ENCODE peak calls at places on chromosomes 5 and 9, in eight cellular contexts. H is fibroblast of lung, P is esophagus squamous epithelium, J is lower lobe of right lung, A is tibial artery, V is tibial nerve, Y is cardiac muscle cell, B is mammary epithelial cell. T is an unnamed sample.
A peak's percentile ranks its signal among the peaks of the same experiment; 100 is the strongest.

GRCh38 chr5:99130081-99130480 is 201.3 kb upstream of the CHD1 start:
- DNase-seq in A (no peak), V (no peak), P (no peak), H (no peak), J (no peak), Y (no peak), B (no peak), T (no peak)

GRCh38 chr5:176189857-176190256 is 48.4 kb upstream of the SIMC1 start:
- DNase-seq in J (no peak), H (no peak), V (no peak), P (no peak), B (no peak), A (no peak), Y (no peak), T (no peak)

GRCh38 chr9:69202556-69202955 is 28.5 kb downstream of the TJP2 start:
- DNase-seq in A (no peak), V (no peak), Y (no peak), B (no peak), P (no peak), J (no peak), H (no peak), T (no peak)

GRCh38 chr9:98094851-98095250 is 24.2 kb downstream of the TRIM14 start:
- DNase-seq in J (no peak), H (no peak), B (no peak), V (no peak), A (peak; percentile 60), Y (no peak), P (no peak), T (no peak)

GRCh38 chr5:92561362-92562006 is 1019.5 kb downstream of the NR2F1-AS1 start:
- DNase-seq in H (peak; percentile 42), Y (no peak), B (peak; percentile 21), V (no peak), A (no peak), P (no peak), J (no peak), T (no peak)

GRCh38 chr5:89703799-89704198 is 705.8 kb downstream of the CETN3 start:
- DNase-seq in Y (peak; percentile 52), A (no peak), H (peak; percentile 81), B (no peak), V (no peak), P (no peak), J (no peak), T (no peak)

GRCh38 chr5:66639036-66639435 is 42.8 kb downstream of the MAST4 start:
- DNase-seq in P (no peak), B (no peak), A (no peak), J (no peak), V (no peak), Y (no peak), H (no peak), T (no peak)

GRCh38 chr5:153043876-153044275 is 446.6 kb upstream of the GRIA1 start:
- DNase-seq in P (no peak), B (peak; percentile 90), H (peak; percentile 30), Y (no peak), V (no peak), A (no peak), J (no peak), T (no peak)

GRCh38 chr5:32173394-32174010 is 617 bp downstream of the GOLPH3 start:
- DNase-seq in P (no peak), Y (peak; percentile 67), V (peak; percentile 64), A (peak; percentile 88), J (peak; percentile 77), H (peak; percentile 9), B (peak; percentile 50), T (peak; percentile 29)

GRCh38 chr9:132993511-132993939 is 15.0 kb downstream of the GFI1B start:
- DNase-seq in A (no peak), Y (no peak), J (peak; percentile 20), P (no peak), B (peak; percentile 27), H (no peak), V (no peak), T (no peak)

GRCh38 chr5:145718956-145719355 is 116.2 kb downstream of the PRELID2 start:
- DNase-seq in A (no peak), B (peak; percentile 6), J (no peak), V (no peak), P (no peak), H (peak; percentile 32), Y (peak; percentile 22), T (no peak)

GRCh38 chr5:69275563-69275962 is 40.9 kb downstream of the CDK7 start:
- DNase-seq in V (no peak), P (no peak), J (no peak), B (no peak), A (no peak), H (no peak), Y (no peak), T (no peak)

GRCh38 chr5:56763711-56764466 is 51.5 kb upstream of the MAP3K1 start:
- DNase-seq in V (no peak), J (no peak), P (no peak), Y (no peak), B (peak; percentile 58), A (no peak), H (peak; percentile 29), T (no peak)

GRCh38 chr5:135930029-135930948 is 24.5 kb downstream of the LECT2 start:
- DNase-seq in A (no peak), V (no peak), J (no peak), Y (peak; percentile 18), H (peak; percentile 4), B (no peak), P (no peak), T (no peak)

GRCh38 chr5:132070460-132071337 is 2.9 kb upstream of the CSF2 start:
- DNase-seq in A (no peak), Y (no peak), H (peak; percentile 65), P (no peak), V (no peak), J (no peak), B (no peak), T (no peak)
- H3K4me1 ChIP-seq in A (no peaks in the 10 kb centered on the region), Y (no peaks in the 10 kb centered on the region), H (peaks cover 12% of the 10 kb centered on the region), P (no peaks in the 10 kb centered on the region), V (no peaks in the 10 kb centered on the region), J (peaks cover 35% of the 10 kb centered on the region), B (peaks cover 35% of the 10 kb centered on the region), T (peaks cover 10% of the 10 kb centered on the region)

GRCh38 chr5:132468665-132469379 is 21.8 kb downstream of the IRF1 start:
- DNase-seq in P (no peak), V (no peak), Y (no peak), H (no peak), A (peak; percentile 32), J (no peak), B (no peak), T (no peak)

GRCh38 chr5:132469380-132470372 is 20.9 kb downstream of the IRF1 start:
- DNase-seq in A (peak; percentile 44), Y (no peak), V (no peak), J (no peak), H (no peak), B (no peak), P (no peak), T (no peak)

GRCh38 chr5:132466453-132467291 is 23.9 kb downstream of the IRF1 start:
- DNase-seq in B (peak; percentile 78), V (no peak), H (peak; percentile 41), Y (no peak), J (peak; percentile 83), P (no peak), A (no peak), T (peak; percentile 74)

GRCh38 chr5:132465095-132465707 is 25.4 kb downstream of the IRF1 start:
- DNase-seq in V (no peak), A (peak; percentile 35), Y (no peak), P (no peak), J (no peak), B (no peak), H (no peak), T (no peak)

DNA sequence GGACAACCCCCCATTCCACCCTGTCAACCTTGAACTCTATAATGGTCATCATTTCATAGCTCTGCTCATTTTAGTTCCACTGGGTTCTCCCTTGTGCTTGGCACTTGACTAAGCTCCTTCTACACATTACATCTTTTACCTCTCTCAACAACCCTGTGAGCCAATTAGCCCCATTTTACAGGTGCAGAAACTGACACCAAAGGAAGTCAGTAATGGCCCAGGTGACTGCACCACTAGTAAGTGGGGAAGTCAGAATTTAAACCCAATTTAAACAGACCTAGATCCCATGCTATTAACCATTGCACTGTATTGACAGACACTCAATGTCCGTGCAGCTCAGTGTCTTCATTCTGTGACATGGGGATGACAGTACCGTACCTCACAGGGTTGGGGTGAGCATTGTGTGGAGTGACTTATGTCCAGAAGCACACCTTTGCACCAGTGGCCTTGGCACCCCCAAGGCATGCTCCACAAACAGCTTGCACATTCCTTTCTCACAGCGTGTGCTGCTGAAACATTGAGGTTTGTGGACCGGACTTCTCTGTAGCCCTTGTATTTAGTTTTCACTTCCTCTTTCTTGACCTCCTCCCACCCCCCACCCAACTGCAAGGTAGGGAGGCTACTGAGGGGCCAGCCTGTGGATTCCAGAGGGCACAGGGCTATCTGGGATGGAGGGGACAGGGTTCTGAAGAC is 23.1 kb downstream of the IRF1 start:
- DNase-seq in H (no peak), V (no peak), Y (no peak), J (no peak), A (peak; percentile 34), P (no peak), B (no peak), T (no peak)
- H3K27ac ChIP-seq in H (no peak overlapping the region), V (peak overlapping the region; percentile 73), Y (no peak overlapping the region), J (peak overlapping the region; percentile 81), A (no peak overlapping the region), P (peak overlapping the region; percentile 86), B (peak overlapping the region; percentile 19), T (peak overlapping the region; percentile 69)

GRCh38 chr9:96051423-96051822 is 175.9 kb downstream of the ERCC6L2 start:
- DNase-seq in H (no peak), B (no peak), J (no peak), Y (no peak), V (no peak), A (no peak), P (no peak), T (no peak)

GRCh38 chr9:96050048-96050875 is 174.8 kb downstream of the ERCC6L2 start:
- DNase-seq in A (no peak), B (no peak), V (no peak), J (no peak), P (no peak), H (no peak), Y (no peak), T (no peak)

GRCh38 chr9:96048954-96049831 is 173.7 kb downstream of the ERCC6L2 start:
- DNase-seq in B (no peak), Y (no peak), H (no peak), A (peak; percentile 98), V (no peak), J (no peak), P (no peak), T (no peak)

GRCh38 chr9:96050876-96051185 is 175.3 kb downstream of the ERCC6L2 start:
- DNase-seq in Y (no peak), P (no peak), A (no peak), B (no peak), H (no peak), V (no peak), J (no peak), T (no peak)

DNA sequence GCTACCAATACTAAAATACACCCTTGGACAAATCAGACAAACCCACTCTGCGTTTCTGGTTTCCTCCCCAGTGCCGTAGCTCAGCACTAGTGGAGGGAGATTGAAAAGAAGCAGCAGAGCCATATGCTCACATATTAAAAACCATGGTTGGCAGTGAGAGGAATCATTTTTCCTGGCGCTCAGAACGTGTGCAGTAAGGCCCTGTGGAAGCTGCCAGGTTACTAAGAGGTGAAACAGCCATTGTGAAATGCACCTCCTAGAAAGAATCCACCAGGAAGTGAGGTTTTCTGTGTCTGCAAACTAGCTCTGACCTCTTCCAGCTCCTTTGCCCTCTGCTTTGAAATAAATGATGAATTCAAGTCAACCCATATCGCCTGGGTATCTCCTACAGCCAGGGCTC is 177.2 kb downstream of the ERCC6L2 start:
- DNase-seq in A (no peak), B (no peak), P (no peak), J (no peak), H (no peak), Y (no peak), V (no peak), T (no peak)
- H3K4me1 ChIP-seq in A (no peaks in the 10 kb centered on the region), B (no peaks in the 10 kb centered on the region), P (no peaks in the 10 kb centered on the region), J (no peaks in the 10 kb centered on the region), H (no peaks in the 10 kb centered on the region), Y (peaks cover 12% of the 10 kb centered on the region), V (no peaks in the 10 kb centered on the region), T (no peaks in the 10 kb centered on the region)

GRCh38 chr9:82334286-82334685 is 345.7 kb downstream of the SPATA31D1 start:
- DNase-seq in Y (no peak), J (no peak), A (no peak), V (no peak), H (peak; percentile 73), P (no peak), B (peak; percentile 66), T (no peak)
- H3K27ac ChIP-seq in Y (no peak overlapping the region), J (no peak overlapping the region), A (no peak overlapping the region), V (no peak overlapping the region), H (no peak overlapping the region), P (no peak overlapping the region), B (peak overlapping the region; percentile 16), T (no peak overlapping the region)

T was measured in naive thymus-derived CD4-positive, alpha-beta T cell.